ENCODE peak calls at places on chromosomes 5 and 9, in four cellular contexts. One of them, this sample, is unnamed.
A peak's percentile ranks its signal among the peaks of the same experiment; 100 is the strongest.

GRCh38 chr5:173917788-173918786 is 29.9 kb downstream of the CPEB4 start:
- DNase-seq in Peyer's patch: peak; percentile 86
- DNase-seq in CD8-positive, alpha-beta T cell: peak; percentile 62
- DNase-seq in heart right ventricle: peak; percentile 34
- DNase-seq in this sample: peak; percentile 73

GRCh38 chr5:124404796-124405195 is 341.6 kb downstream of the ZNF608 start:
- DNase-seq in Peyer's patch: no peak
- DNase-seq in CD8-positive, alpha-beta T cell: no peak
- DNase-seq in heart right ventricle: no peak
- DNase-seq in this sample: no peak

GRCh38 chr9:105531530-105531929 is 26.4 kb upstream of the FKTN start:
- DNase-seq in Peyer's patch: no peak
- DNase-seq in CD8-positive, alpha-beta T cell: no peak
- DNase-seq in heart right ventricle: no peak
- DNase-seq in this sample: no peak

GRCh38 chr9:12854218-12854617 is 79.4 kb downstream of the LURAP1L start:
- DNase-seq in Peyer's patch: no peak
- DNase-seq in CD8-positive, alpha-beta T cell: no peak
- DNase-seq in heart right ventricle: no peak
- DNase-seq in this sample: no peak

GRCh38 chr5:74679968-74680367 is 5.1 kb upstream of the HEXB start:
- DNase-seq in Peyer's patch: no peak
- DNase-seq in CD8-positive, alpha-beta T cell: no peak
- DNase-seq in heart right ventricle: no peak
- DNase-seq in this sample: no peak

GRCh38 chr5:177301503-177302165 is 1.9 kb downstream of the RAB24 start:
- DNase-seq in Peyer's patch: peak; percentile 81
- DNase-seq in CD8-positive, alpha-beta T cell: no peak
- DNase-seq in heart right ventricle: no peak
- DNase-seq in this sample: peak; percentile 88

GRCh38 chr9:99419099-99419498 is 197.0 kb downstream of the SEC61B start:
- DNase-seq in Peyer's patch: no peak
- DNase-seq in CD8-positive, alpha-beta T cell: no peak
- DNase-seq in heart right ventricle: no peak
- DNase-seq in this sample: no peak

GRCh38 chr9:18189876-18190670 is 283.9 kb upstream of the ADAMTSL1 start:
- DNase-seq in Peyer's patch: no peak
- DNase-seq in CD8-positive, alpha-beta T cell: no peak
- DNase-seq in heart right ventricle: no peak
- DNase-seq in this sample: no peak

GRCh38 chr9:97954550-97954989 is 16.6 kb upstream of the HEMGN start:
- DNase-seq in Peyer's patch: peak; percentile 78
- DNase-seq in CD8-positive, alpha-beta T cell: peak; percentile 59
- DNase-seq in heart right ventricle: no peak
- DNase-seq in this sample: no peak

GRCh38 chr5:175836741-175837729 is 34.3 kb upstream of the CPLX2 start:
- DNase-seq in Peyer's patch: no peak
- DNase-seq in CD8-positive, alpha-beta T cell: no peak
- DNase-seq in heart right ventricle: no peak
- DNase-seq in this sample: no peak

GRCh38 chr9:29211681-29212589 is 1638.7 kb upstream of the C9orf72 start:
- DNase-seq in Peyer's patch: no peak
- DNase-seq in CD8-positive, alpha-beta T cell: peak; percentile 26
- DNase-seq in heart right ventricle: no peak
- DNase-seq in this sample: peak; percentile 72

GRCh38 chr5:135591277-135591676 is 12.5 kb upstream of the CXCL14 start:
- DNase-seq in Peyer's patch: no peak
- DNase-seq in CD8-positive, alpha-beta T cell: no peak
- DNase-seq in heart right ventricle: no peak
- DNase-seq in this sample: no peak

GRCh38 chr9:27499481-27499880 is 24.6 kb upstream of the IFNK start:
- DNase-seq in Peyer's patch: no peak
- DNase-seq in CD8-positive, alpha-beta T cell: no peak
- DNase-seq in heart right ventricle: no peak
- DNase-seq in this sample: no peak

GRCh38 chr9:133162802-133163558 is 734 bp downstream of the GBGT1 start:
- DNase-seq in Peyer's patch: peak; percentile 44
- DNase-seq in CD8-positive, alpha-beta T cell: no peak
- DNase-seq in heart right ventricle: no peak
- DNase-seq in this sample: peak; percentile 80

GRCh38 chr5:73815631-73816030 is 189.6 kb downstream of the ARHGEF28 start:
- DNase-seq in Peyer's patch: no peak
- DNase-seq in CD8-positive, alpha-beta T cell: no peak
- DNase-seq in heart right ventricle: no peak
- DNase-seq in this sample: no peak

GRCh38 chr5:168537176-168537575 is 8.1 kb downstream of the FBLL1 start:
- DNase-seq in Peyer's patch: no peak
- DNase-seq in CD8-positive, alpha-beta T cell: no peak
- DNase-seq in heart right ventricle: no peak
- DNase-seq in this sample: no peak

GRCh38 chr5:93599427-93600146 is 16.6 kb downstream of the NR2F1 start:
- DNase-seq in Peyer's patch: no peak
- DNase-seq in CD8-positive, alpha-beta T cell: no peak
- DNase-seq in heart right ventricle: no peak
- DNase-seq in this sample: no peak

GRCh38 chr5:135396459-135397055 is 2.5 kb downstream of the MACROH2A1 start:
- DNase-seq in Peyer's patch: no peak
- DNase-seq in CD8-positive, alpha-beta T cell: no peak
- DNase-seq in heart right ventricle: no peak
- DNase-seq in this sample: no peak

GRCh38 chr9:7963026-7963425 is 163.4 kb upstream of the DMAC1 start:
- DNase-seq in Peyer's patch: no peak
- DNase-seq in CD8-positive, alpha-beta T cell: no peak
- DNase-seq in heart right ventricle: no peak
- DNase-seq in this sample: no peak

GRCh38 chr9:134125413-134126095 is 10.3 kb upstream of the WDR5 start:
- DNase-seq in Peyer's patch: no peak
- DNase-seq in CD8-positive, alpha-beta T cell: no peak
- DNase-seq in heart right ventricle: no peak
- DNase-seq in this sample: peak; percentile 64

GRCh38 chr9:35686222-35687203 is 3.2 kb downstream of the TPM2 start:
- DNase-seq in Peyer's patch: no peak
- DNase-seq in CD8-positive, alpha-beta T cell: no peak
- DNase-seq in heart right ventricle: no peak
- DNase-seq in this sample: no peak

GRCh38 chr9:70080481-70081119 is 37.0 kb downstream of the MAMDC2 start:
- DNase-seq in Peyer's patch: no peak
- DNase-seq in CD8-positive, alpha-beta T cell: no peak
- DNase-seq in heart right ventricle: peak; percentile 23
- DNase-seq in this sample: no peak

GRCh38 chr9:136189394-136190236 is 15.3 kb downstream of the LHX3 start:
- DNase-seq in Peyer's patch: no peak
- DNase-seq in CD8-positive, alpha-beta T cell: no peak
- DNase-seq in heart right ventricle: no peak
- DNase-seq in this sample: no peak

GRCh38 chr5:921456-921855 is 28.8 kb downstream of the TRIP13 start:
- DNase-seq in Peyer's patch: no peak
- DNase-seq in CD8-positive, alpha-beta T cell: no peak
- DNase-seq in heart right ventricle: no peak
- DNase-seq in this sample: no peak

GRCh38 chr5:922745-923472 is 30.2 kb downstream of the TRIP13 start:
- DNase-seq in Peyer's patch: peak; percentile 35
- DNase-seq in CD8-positive, alpha-beta T cell: no peak
- DNase-seq in heart right ventricle: no peak
- DNase-seq in this sample: no peak

GRCh38 chr5:922041-922744 is 29.5 kb downstream of the TRIP13 start:
- DNase-seq in Peyer's patch: peak; percentile 43
- DNase-seq in CD8-positive, alpha-beta T cell: no peak
- DNase-seq in heart right ventricle: no peak
- DNase-seq in this sample: no peak

GRCh38 chr5:919356-920000 is 26.8 kb downstream of the TRIP13 start:
- DNase-seq in Peyer's patch: no peak
- DNase-seq in CD8-positive, alpha-beta T cell: no peak
- DNase-seq in heart right ventricle: no peak
- DNase-seq in this sample: no peak

DNA sequence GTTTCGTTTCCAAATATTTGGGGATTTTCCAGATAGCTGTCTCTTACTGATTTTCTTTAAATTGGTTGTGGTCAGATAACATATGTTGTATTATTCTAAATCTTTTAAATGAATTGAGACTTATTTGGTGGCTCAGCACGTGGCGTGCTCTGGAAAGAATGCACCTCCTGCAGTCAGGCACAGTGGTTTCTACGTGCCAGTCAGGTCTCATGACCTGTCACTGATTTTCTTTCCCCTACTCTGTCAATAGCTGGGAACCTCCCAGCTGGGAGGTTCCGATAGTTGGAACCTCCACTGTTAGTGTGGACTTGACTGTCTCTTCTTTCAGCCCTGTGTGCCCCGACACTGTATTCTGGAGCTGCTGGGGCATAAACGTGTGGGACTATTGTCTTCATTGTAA is 27.6 kb downstream of the TRIP13 start:
- DNase-seq in Peyer's patch: no peak
- DNase-seq in CD8-positive, alpha-beta T cell: no peak
- DNase-seq in heart right ventricle: no peak
- DNase-seq in this sample: no peak
- H3K4me3 ChIP-seq in Peyer's patch: no peak overlapping the region
- H3K4me3 ChIP-seq in CD8-positive, alpha-beta T cell: no peak overlapping the region
- H3K4me3 ChIP-seq in heart right ventricle: no peak overlapping the region
- H3K4me3 ChIP-seq in this sample: no peak overlapping the region

GRCh38 chr9:73233359-73233758 is 81.7 kb downstream of the ANXA1 start:
- DNase-seq in Peyer's patch: no peak
- DNase-seq in CD8-positive, alpha-beta T cell: no peak
- DNase-seq in heart right ventricle: no peak
- DNase-seq in this sample: no peak
- H3K4me1 ChIP-seq in Peyer's patch: no peaks in the 10 kb centered on the region
- H3K4me1 ChIP-seq in CD8-positive, alpha-beta T cell: no peaks in the 10 kb centered on the region
- H3K4me1 ChIP-seq in heart right ventricle: no peaks in the 10 kb centered on the region
- H3K4me1 ChIP-seq in this sample: no peaks in the 10 kb centered on the region

GRCh38 chr5:40603378-40603777 is 76.3 kb upstream of the PTGER4 start:
- DNase-seq in Peyer's patch: no peak
- DNase-seq in CD8-positive, alpha-beta T cell: no peak
- DNase-seq in heart right ventricle: no peak
- DNase-seq in this sample: no peak

GRCh38 chr5:40605295-40605958 is 74.3 kb upstream of the PTGER4 start:
- DNase-seq in Peyer's patch: no peak
- DNase-seq in CD8-positive, alpha-beta T cell: no peak
- DNase-seq in heart right ventricle: no peak
- DNase-seq in this sample: no peak

GRCh38 chr5:40601198-40601868 is 78.4 kb upstream of the PTGER4 start:
- DNase-seq in Peyer's patch: no peak
- DNase-seq in CD8-positive, alpha-beta T cell: no peak
- DNase-seq in heart right ventricle: no peak
- DNase-seq in this sample: no peak

GRCh38 chr5:40607202-40607601 is 72.5 kb upstream of the PTGER4 start:
- DNase-seq in Peyer's patch: no peak
- DNase-seq in CD8-positive, alpha-beta T cell: no peak
- DNase-seq in heart right ventricle: no peak
- DNase-seq in this sample: no peak

DNA sequence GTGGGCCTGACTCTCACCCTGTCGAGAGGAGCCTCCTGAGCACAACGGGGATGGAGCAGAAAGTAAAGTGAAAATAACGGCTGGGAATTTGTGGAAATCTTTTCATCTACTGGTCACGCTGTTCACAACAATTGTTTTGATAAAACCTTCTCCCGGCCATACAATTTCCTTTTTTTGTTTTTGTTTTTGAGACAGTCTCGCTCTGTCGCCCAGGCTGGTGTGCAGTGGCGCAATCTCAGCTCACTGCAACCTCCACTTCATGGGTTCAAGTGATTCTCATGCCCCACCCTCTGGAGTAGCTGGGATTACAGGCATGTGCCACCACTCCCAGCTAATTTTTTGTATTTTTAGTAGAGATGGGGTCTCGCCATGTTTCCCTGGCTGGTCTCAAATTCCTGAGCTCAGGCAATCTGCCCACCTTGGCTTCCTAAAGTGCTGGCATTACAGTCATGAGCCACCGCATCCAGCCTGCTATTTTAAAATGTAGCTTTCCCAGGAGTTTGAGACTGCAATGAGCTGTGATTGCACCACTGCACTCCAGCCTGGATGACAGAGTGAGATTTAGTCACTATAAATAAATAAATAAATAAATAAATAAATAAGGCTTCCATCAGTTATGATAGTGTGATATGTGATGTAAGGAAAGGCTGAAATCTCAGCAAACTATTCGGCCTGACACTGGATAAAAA is 73.5 kb upstream of the PTGER4 start:
- DNase-seq in Peyer's patch: no peak
- DNase-seq in CD8-positive, alpha-beta T cell: no peak
- DNase-seq in heart right ventricle: no peak
- DNase-seq in this sample: no peak
- H3K4me3 ChIP-seq in Peyer's patch: no peak overlapping the region
- H3K4me3 ChIP-seq in CD8-positive, alpha-beta T cell: no peak overlapping the region
- H3K4me3 ChIP-seq in heart right ventricle: no peak overlapping the region
- H3K4me3 ChIP-seq in this sample: no peak overlapping the region

DNA sequence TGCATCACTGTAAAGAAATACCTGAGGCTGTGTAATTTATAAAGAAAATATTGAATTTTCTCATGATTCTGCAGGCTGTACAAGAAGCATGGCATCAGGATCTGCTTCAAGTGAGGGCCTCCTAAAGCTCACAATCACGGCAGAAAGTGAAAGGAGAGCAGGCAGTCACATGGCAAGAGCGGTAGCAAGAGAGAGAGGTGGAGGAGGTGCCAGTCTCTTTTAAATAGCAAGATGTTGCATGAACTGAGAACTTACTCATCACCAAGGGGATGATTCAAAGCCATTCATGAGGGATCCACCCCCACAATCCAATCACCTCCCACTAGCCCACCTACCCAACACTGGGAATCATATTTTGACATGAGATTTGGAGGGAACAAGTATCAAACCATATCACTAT is 184.5 kb upstream of the PAPPA start:
- DNase-seq in Peyer's patch: no peak
- DNase-seq in CD8-positive, alpha-beta T cell: no peak
- DNase-seq in heart right ventricle: no peak
- DNase-seq in this sample: no peak
- H3K4me1 ChIP-seq in Peyer's patch: no peaks in the 10 kb centered on the region
- H3K4me1 ChIP-seq in CD8-positive, alpha-beta T cell: no peaks in the 10 kb centered on the region
- H3K4me1 ChIP-seq in heart right ventricle: no peaks in the 10 kb centered on the region
- H3K4me1 ChIP-seq in this sample: no peaks in the 10 kb centered on the region

DNA sequence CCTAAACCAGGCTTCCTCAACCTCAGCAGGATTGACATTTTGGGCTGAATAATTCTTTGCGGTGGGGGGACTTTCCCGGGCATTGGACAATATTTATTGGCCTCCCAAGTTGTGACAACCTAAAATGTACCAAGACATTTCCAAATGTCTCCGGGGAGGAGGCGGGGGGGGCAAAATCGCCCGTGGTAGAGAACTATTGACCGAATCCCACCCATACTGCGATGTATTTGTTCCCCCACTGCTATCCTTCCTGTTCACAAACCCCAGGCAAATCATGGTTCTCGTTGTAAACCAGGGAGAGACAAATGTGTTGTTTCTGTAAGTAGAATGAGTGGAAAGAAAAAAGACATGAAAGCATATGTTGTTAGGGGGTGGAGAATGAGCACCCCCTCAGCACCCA is 141.8 kb downstream of the PSAT1 start:
- DNase-seq in Peyer's patch: no peak
- DNase-seq in CD8-positive, alpha-beta T cell: no peak
- DNase-seq in heart right ventricle: no peak
- DNase-seq in this sample: no peak
- H3K4me3 ChIP-seq in Peyer's patch: no peak overlapping the region
- H3K4me3 ChIP-seq in CD8-positive, alpha-beta T cell: no peak overlapping the region
- H3K4me3 ChIP-seq in heart right ventricle: no peak overlapping the region
- H3K4me3 ChIP-seq in this sample: no peak overlapping the region

This sample was measured in kidney.